ENCODE peak calls at places on chromosomes 4 and X, in six cellular contexts. G, W, O, M, D and Q are unnamed samples.
A peak's percentile ranks its signal among the peaks of the same experiment; 100 is the strongest.

GRCh38 chr4:189143255-189143654 is 797.4 kb upstream of the FRG1 start:
- DNase-seq in G (no peak), W (peak; percentile 1), O (no peak), D (no peak), M (no peak), Q (no peak)

GRCh38 chr4:128606173-128606572 is 203.3 kb upstream of the JADE1 start:
- DNase-seq in O (no peak), W (peak; percentile 79), M (no peak), D (no peak), G (no peak), Q (no peak)

GRCh38 chr4:31545755-31546154 is 825.6 kb downstream of the PCDH7 start:
- DNase-seq in G (no peak), O (no peak), W (no peak), D (no peak), M (no peak), Q (no peak)

GRCh38 chrX:13000311-13000811 is 25.5 kb downstream of the TMSB4X start:
- DNase-seq in W (no peak), D (peak; percentile 94), M (no peak), G (peak; percentile 80), O (no peak), Q (peak; percentile 82)

GRCh38 chr4:60482921-60483351 is 717.2 kb upstream of the ADGRL3 start:
- DNase-seq in D (no peak), G (no peak), W (no peak), M (no peak), O (no peak), Q (no peak)

GRCh38 chrX:24870143-24870542 is 145.6 kb downstream of the ARX start:
- DNase-seq in O (no peak), D (no peak), M (peak; percentile 77), W (peak; percentile 5), G (no peak), Q (no peak)

GRCh38 chr4:105414316-105414715 is 59.5 kb downstream of the PPA2 start:
- DNase-seq in O (no peak), M (no peak), G (no peak), D (no peak), W (no peak), Q (no peak)

GRCh38 chrX:148049441-148049840 is 68.3 kb downstream of the FMR1NB start:
- DNase-seq in O (peak; percentile 11), M (peak; percentile 2), W (peak; percentile 40), D (peak; percentile 90), G (peak; percentile 60), Q (peak; percentile 45)

GRCh38 chr4:112840061-112840460 is 203.1 kb downstream of the LARP7 start:
- DNase-seq in O (no peak), G (no peak), D (no peak), W (peak; percentile 79), M (no peak), Q (no peak)

GRCh38 chrX:154308108-154308946 is 12.7 kb downstream of the TKTL1 start:
- DNase-seq in O (peak; percentile 43), G (peak; percentile 61), W (peak; percentile 40), M (peak; percentile 27), D (peak; percentile 90), Q (peak; percentile 61)

GRCh38 chr4:100742045-100742444 is 224.2 kb upstream of the EMCN start:
- DNase-seq in D (peak; percentile 59), G (peak; percentile 2), O (peak; percentile 65), W (peak; percentile 67), M (no peak), Q (peak; percentile 57)

GRCh38 chrX:110163488-110163887 is 154.4 kb downstream of the AMMECR1 start:
- DNase-seq in M (no peak), G (no peak), O (no peak), D (no peak), W (no peak), Q (no peak)

GRCh38 chr4:41095973-41096372 is 118.4 kb downstream of the APBB2 start:
- DNase-seq in M (no peak), D (peak; percentile 47), W (peak; percentile 62), O (no peak), G (peak; percentile 18), Q (peak; percentile 62)

GRCh38 chr4:121227254-121227867 is 63.2 kb upstream of the TNIP3 start:
- DNase-seq in D (no peak), G (no peak), O (no peak), W (no peak), M (no peak), Q (peak; percentile 52)

GRCh38 chr4:106868381-106869035 is 167.6 kb downstream of the DKK2 start:
- DNase-seq in O (peak; percentile 8), W (peak; percentile 46), G (no peak), M (no peak), D (no peak), Q (no peak)

GRCh38 chr4:33302298-33302697 is 2582.1 kb downstream of the PCDH7 start:
- DNase-seq in O (no peak), G (no peak), M (no peak), W (no peak), D (no peak), Q (no peak)

GRCh38 chr4:73740353-73740778 is at the start of gene CXCL8:
- DNase-seq in D (no peak), M (peak; percentile 80), O (peak; percentile 35), W (peak; percentile 83), G (peak; percentile 2), Q (no peak)
- H3K4me3 ChIP-seq in D (no peak within 1 kb of the TSS), M (no peak within 1 kb of the TSS), O (no peak within 1 kb of the TSS), W (peak within 1 kb of the TSS; percentile 22), G (no peak within 1 kb of the TSS), Q (no peak within 1 kb of the TSS)

DNA sequence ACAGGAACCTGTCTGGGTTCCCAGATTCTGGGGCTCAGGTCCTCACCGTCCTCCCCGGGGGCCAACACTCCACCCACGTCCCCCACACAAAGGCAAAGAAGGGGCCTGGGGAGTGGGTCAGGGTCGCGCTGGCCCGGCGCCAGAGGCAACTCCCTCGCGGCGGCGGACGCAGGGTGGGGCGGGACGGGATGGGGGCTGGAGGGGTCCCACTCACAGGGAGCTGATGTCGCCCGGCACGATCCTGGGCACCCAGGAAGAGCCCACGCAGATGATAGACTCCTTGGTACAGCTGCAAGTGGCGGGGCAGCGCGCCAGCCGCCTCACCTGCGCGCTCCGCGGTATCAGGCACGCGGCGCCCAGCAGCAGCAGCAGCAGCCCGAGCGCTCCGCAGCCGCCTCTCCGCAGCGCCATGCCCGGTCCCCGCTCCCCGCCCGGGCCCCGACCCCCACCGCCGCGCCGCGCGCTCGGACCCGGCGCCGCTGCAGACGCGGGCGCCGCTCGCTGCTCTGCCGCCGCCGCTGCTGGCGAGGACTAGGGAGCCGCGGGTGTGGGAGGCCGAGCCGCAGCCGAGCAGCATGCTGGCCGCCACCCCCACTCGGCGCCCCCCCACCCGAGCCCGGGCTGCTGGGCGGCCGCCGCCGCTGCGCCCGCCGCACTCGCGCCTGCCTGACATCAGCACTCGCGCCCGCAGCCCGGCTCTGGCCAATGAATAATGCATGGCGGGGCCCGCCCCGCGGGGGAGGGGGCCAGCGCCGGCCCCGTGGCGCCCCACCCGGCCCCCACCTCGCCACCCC is at the start of gene LGI2:
- DNase-seq in M (no peak), G (no peak), W (peak; percentile 60), D (no peak), O (no peak), Q (no peak)
- H3K4me3 ChIP-seq in M (no peak within 1 kb of the TSS), G (no peak within 1 kb of the TSS), W (peak within 1 kb of the TSS; percentile 58), D (no peak within 1 kb of the TSS), O (peak within 1 kb of the TSS; percentile 38), Q (no peak within 1 kb of the TSS)

GRCh38 chr4:89434364-89434988 is 126.9 kb upstream of the GPRIN3 start:
- DNase-seq in M (peak; percentile 13), G (peak; percentile 64), W (peak; percentile 70), O (peak; percentile 63), D (peak; percentile 81), Q (peak; percentile 26)

GRCh38 chr4:89439533-89439932 is 131.9 kb upstream of the GPRIN3 start:
- DNase-seq in D (no peak), W (no peak), M (no peak), O (peak; percentile 1), G (no peak), Q (no peak)

GRCh38 chr4:89438102-89438831 is 130.7 kb upstream of the GPRIN3 start:
- DNase-seq in O (peak; percentile 62), M (peak; percentile 30), G (peak; percentile 66), W (peak; percentile 65), D (peak; percentile 88), Q (peak; percentile 65)
- H3K4me3 ChIP-seq in O (no peak overlapping the region), M (no peak overlapping the region), G (no peak overlapping the region), W (no peak overlapping the region), D (peak overlapping the region; percentile 35), Q (no peak overlapping the region)

GRCh38 chr4:1166509-1167243 is 5.7 kb downstream of the SPON2 start:
- DNase-seq in M (no peak), D (peak; percentile 46), O (no peak), W (no peak), G (no peak), Q (no peak)
- H3K4me3 ChIP-seq in M (no peak overlapping the region), D (peak overlapping the region; percentile 80), O (no peak overlapping the region), W (peak overlapping the region; percentile 87), G (peak overlapping the region; percentile 75), Q (peak overlapping the region; percentile 80)

GRCh38 chr4:73067971-73068394 is 1.5 kb downstream of the COX18 start:
- DNase-seq in D (peak; percentile 66), G (peak; percentile 41), O (no peak), W (peak; percentile 64), M (no peak), Q (peak; percentile 63)
- H3K4me3 ChIP-seq in D (peak overlapping the region; percentile 84), G (peak overlapping the region; percentile 81), O (peak overlapping the region; percentile 63), W (peak overlapping the region; percentile 82), M (peak overlapping the region; percentile 76), Q (peak overlapping the region; percentile 95)